ENCODE peak calls at places on chromosomes 11 and 22, in five cellular contexts. One of them, this sample, is unnamed.

GRCh38 chr11:103349595-103349994 is 240.4 kb downstream of the DYNC2H1 start:
- DNase-seq in fibroblast of mammary gland: no peak
- DNase-seq in mesothelial cell of epicardium: no peak
- DNase-seq in neural crest cell: no peak
- DNase-seq in MM.1S: no peak
- DNase-seq in this sample: no peak

GRCh38 chr11:84022221-84022620 is 736.1 kb upstream of the CCDC90B start:
- DNase-seq in fibroblast of mammary gland: no peak
- DNase-seq in MM.1S: no peak
- DNase-seq in neural crest cell: no peak
- DNase-seq in mesothelial cell of epicardium: no peak
- DNase-seq in this sample: no peak

GRCh38 chr22:47604563-47604962 is 842.1 kb downstream of the TBC1D22A start:
- DNase-seq in fibroblast of mammary gland: no peak
- DNase-seq in MM.1S: no peak
- DNase-seq in neural crest cell: no peak
- DNase-seq in mesothelial cell of epicardium: no peak
- DNase-seq in this sample: no peak

GRCh38 chr11:115360186-115360824 is 143.9 kb downstream of the CADM1 start:
- DNase-seq in neural crest cell: no peak
- DNase-seq in fibroblast of mammary gland: no peak
- DNase-seq in MM.1S: no peak
- DNase-seq in mesothelial cell of epicardium: no peak
- DNase-seq in this sample: no peak

GRCh38 chr11:68840661-68841653 is 759 bp downstream of the CPT1A start:
- DNase-seq in MM.1S: peak
- DNase-seq in mesothelial cell of epicardium: peak
- DNase-seq in fibroblast of mammary gland: peak
- DNase-seq in neural crest cell: no peak
- DNase-seq in this sample: peak

GRCh38 chr11:536841-537621 is at the start of gene LRRC56:
- DNase-seq in mesothelial cell of epicardium: peak
- DNase-seq in fibroblast of mammary gland: peak
- DNase-seq in MM.1S: peak
- DNase-seq in neural crest cell: peak
- DNase-seq in this sample: peak

GRCh38 chr11:104765401-104765800 is 132.9 kb downstream of the CASP12 start:
- DNase-seq in fibroblast of mammary gland: peak
- DNase-seq in MM.1S: no peak
- DNase-seq in mesothelial cell of epicardium: no peak
- DNase-seq in neural crest cell: no peak
- DNase-seq in this sample: no peak

GRCh38 chr11:65502274-65502851 is 3.5 kb downstream of the MALAT1 start:
- DNase-seq in neural crest cell: no peak
- DNase-seq in fibroblast of mammary gland: peak
- DNase-seq in MM.1S: peak
- DNase-seq in mesothelial cell of epicardium: no peak
- DNase-seq in this sample: no peak

GRCh38 chr11:47918882-47919495 is 61.4 kb upstream of the PTPRJ start:
- DNase-seq in mesothelial cell of epicardium: no peak
- DNase-seq in MM.1S: no peak
- DNase-seq in neural crest cell: no peak
- DNase-seq in fibroblast of mammary gland: no peak
- DNase-seq in this sample: no peak

GRCh38 chr11:114079406-114080072 is 20.0 kb downstream of the ZBTB16 start:
- DNase-seq in neural crest cell: no peak
- DNase-seq in mesothelial cell of epicardium: no peak
- DNase-seq in MM.1S: no peak
- DNase-seq in fibroblast of mammary gland: peak
- DNase-seq in this sample: no peak

GRCh38 chr11:128342511-128343133 is 244.7 kb downstream of the ETS1 start:
- DNase-seq in mesothelial cell of epicardium: no peak
- DNase-seq in fibroblast of mammary gland: peak
- DNase-seq in MM.1S: peak
- DNase-seq in neural crest cell: no peak
- DNase-seq in this sample: no peak

GRCh38 chr11:57641011-57641410 is 8.7 kb downstream of the YPEL4 start:
- DNase-seq in fibroblast of mammary gland: peak
- DNase-seq in MM.1S: peak
- DNase-seq in mesothelial cell of epicardium: peak
- DNase-seq in neural crest cell: peak
- DNase-seq in this sample: no peak
- TF ChIP-seq CTCF in fibroblast of mammary gland: peak
- TF ChIP-seq CTCF in MM.1S: peak
- TF ChIP-seq CTCF in mesothelial cell of epicardium: no peak
- TF ChIP-seq CTCF in neural crest cell: peak
- TF ChIP-seq CTCF in this sample: no peak

GRCh38 chr11:8094656-8095055 is 13.6 kb downstream of the TUB start:
- DNase-seq in neural crest cell: no peak
- DNase-seq in mesothelial cell of epicardium: peak
- DNase-seq in MM.1S: no peak
- DNase-seq in fibroblast of mammary gland: no peak
- DNase-seq in this sample: no peak

GRCh38 chr11:8093931-8094575 is 13.0 kb downstream of the TUB start:
- DNase-seq in neural crest cell: no peak
- DNase-seq in MM.1S: no peak
- DNase-seq in fibroblast of mammary gland: no peak
- DNase-seq in mesothelial cell of epicardium: peak
- DNase-seq in this sample: no peak

GRCh38 chr11:8090756-8091155 is 9.7 kb downstream of the TUB start:
- DNase-seq in MM.1S: peak
- DNase-seq in fibroblast of mammary gland: peak
- DNase-seq in neural crest cell: peak
- DNase-seq in mesothelial cell of epicardium: peak
- DNase-seq in this sample: no peak

GRCh38 chr11:8091671-8092070 is 10.7 kb downstream of the TUB start:
- DNase-seq in neural crest cell: no peak
- DNase-seq in MM.1S: no peak
- DNase-seq in mesothelial cell of epicardium: no peak
- DNase-seq in fibroblast of mammary gland: no peak
- DNase-seq in this sample: no peak

DNA sequence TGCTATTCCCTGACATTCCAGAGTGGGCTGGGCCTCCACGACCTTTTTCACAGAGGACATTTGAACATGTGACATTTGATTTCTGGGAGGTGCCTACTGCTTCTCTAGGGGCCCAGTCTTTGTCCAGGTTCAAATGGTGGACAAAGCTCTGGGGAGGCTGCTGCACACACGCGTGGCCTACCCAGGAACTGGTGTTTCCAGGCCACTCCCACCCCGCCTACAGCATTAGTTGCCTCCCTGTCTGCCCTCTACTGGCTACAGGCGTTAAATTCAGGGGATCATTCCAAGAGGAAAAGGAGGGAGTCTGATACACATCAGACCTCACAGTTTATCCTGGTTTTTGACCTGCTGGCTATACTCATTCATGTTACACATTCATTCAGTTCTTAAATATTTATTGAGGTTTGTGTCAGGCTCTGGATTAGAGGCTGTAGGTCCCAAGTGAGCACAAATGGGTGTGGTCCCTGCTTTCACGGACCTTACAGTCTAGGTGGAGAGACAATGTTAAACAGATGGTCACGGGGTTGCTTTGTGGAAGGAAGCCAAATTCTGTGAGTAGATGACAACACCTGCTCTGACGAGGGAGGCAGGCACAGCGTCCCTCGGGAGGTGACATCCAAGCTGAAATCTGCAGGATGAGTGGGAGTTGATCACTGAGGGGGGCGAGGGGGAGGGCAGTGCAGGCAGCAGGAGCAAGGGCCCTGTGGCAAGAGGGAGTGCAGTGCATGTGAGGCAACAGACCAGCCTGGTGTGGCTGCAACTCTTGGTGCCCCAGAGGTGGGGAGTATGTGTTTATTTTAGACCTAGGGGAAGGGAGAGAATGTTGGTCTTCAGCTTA is 11.8 kb downstream of the TUB start:
- DNase-seq in MM.1S: peak
- DNase-seq in mesothelial cell of epicardium: no peak
- DNase-seq in neural crest cell: peak
- DNase-seq in fibroblast of mammary gland: peak
- DNase-seq in this sample: no peak
- TF ChIP-seq CTCF in MM.1S: peak
- TF ChIP-seq CTCF in mesothelial cell of epicardium: peak
- TF ChIP-seq CTCF in neural crest cell: peak
- TF ChIP-seq CTCF in fibroblast of mammary gland: peak
- TF ChIP-seq CTCF in this sample: no peak

DNA sequence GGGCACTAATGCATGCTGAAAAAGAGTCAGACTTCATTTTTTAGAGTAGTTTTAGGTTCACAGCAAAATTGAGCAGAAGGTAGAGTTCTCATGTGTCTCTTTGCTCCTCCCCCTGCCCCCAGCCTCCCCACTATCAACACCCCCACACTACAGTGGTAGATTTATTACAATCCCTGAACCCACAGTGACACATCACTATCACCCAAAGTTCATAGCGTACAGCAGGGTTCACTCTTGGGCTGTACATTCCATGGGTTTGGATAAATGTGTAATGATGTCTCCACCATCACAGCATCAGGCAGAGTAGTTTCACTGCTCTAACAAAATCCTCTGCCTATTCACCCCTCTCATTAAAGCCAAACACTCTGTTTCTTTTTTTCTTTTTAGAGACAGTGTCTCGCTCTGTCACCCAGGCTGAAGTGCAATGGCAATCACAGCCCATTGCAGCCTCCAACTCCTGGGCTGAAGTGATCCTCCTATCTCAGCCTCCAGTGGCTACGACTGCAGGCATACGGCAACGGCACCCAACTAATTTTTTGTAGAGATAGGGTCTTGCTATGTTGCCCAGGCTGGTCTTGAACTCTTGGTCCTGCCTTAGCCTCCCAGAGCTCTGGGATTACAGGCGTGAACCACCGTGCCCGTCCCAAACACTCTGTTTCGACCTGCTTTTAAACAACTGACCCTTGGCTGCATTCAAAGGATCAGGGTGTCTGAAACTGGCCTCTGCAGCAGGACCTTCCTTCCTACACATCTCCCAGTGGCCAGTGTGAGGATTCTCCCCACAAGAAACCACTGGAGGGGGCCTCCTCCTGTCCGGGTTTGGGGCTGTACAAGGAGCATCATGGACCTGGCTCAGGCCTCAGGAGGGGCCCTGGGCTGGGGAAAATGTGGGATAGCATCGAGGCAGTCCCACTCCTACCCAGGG is 4.2 kb downstream of the BEST1 start:
- DNase-seq in MM.1S: no peak
- DNase-seq in fibroblast of mammary gland: peak
- DNase-seq in mesothelial cell of epicardium: no peak
- DNase-seq in neural crest cell: no peak
- DNase-seq in this sample: no peak
- TF ChIP-seq CTCF in MM.1S: no peak
- TF ChIP-seq CTCF in fibroblast of mammary gland: no peak
- TF ChIP-seq CTCF in mesothelial cell of epicardium: no peak
- TF ChIP-seq CTCF in neural crest cell: no peak
- TF ChIP-seq CTCF in this sample: no peak

DNA sequence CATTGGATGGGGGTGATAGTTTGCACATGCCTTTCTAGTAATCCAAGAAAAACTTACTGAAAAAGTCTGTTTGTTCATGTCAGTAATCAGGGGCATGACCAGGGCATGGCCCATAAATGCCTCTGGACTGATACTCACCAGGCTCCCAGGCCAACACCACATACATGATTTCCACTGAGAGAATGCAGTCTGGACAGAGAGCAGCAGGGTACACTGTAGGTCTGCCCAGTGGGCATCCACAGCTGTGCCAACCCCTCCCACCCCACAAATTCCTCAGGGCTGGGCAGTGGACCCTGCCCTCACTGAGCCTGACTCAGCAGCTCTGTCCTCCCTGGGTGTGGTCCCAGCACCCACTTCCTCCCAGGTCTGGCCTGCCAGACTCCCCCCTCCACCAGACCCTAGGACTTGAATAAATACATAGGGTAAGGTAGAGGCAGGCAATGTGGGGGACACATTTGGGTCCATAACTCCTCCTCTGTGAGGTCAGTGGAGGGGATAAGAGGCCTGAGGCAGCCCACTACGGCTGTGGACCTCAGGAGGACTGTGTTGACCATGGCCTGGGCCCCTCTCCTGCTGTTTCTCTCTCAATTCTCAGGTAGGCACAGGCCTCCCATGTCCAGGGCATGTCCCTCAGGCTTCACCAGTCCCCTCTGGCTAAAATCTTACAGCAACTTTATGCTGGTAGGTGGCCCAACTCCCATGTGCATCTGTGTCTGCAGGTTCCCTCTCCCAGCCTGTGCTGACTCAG is 92.2 kb upstream of the TOP3B start:
- DNase-seq in mesothelial cell of epicardium: no peak
- DNase-seq in neural crest cell: no peak
- DNase-seq in MM.1S: no peak
- DNase-seq in fibroblast of mammary gland: no peak
- DNase-seq in this sample: no peak
- TF ChIP-seq CTCF in mesothelial cell of epicardium: no peak
- TF ChIP-seq CTCF in neural crest cell: no peak
- TF ChIP-seq CTCF in MM.1S: no peak
- TF ChIP-seq CTCF in fibroblast of mammary gland: no peak
- TF ChIP-seq CTCF in this sample: no peak

GRCh38 chr22:45400046-45400445 is 13.4 kb downstream of the SMC1B start:
- DNase-seq in MM.1S: no peak
- DNase-seq in mesothelial cell of epicardium: no peak
- DNase-seq in neural crest cell: no peak
- DNase-seq in fibroblast of mammary gland: no peak
- DNase-seq in this sample: no peak

GRCh38 chr22:45402466-45402865 is 10.9 kb downstream of the SMC1B start:
- DNase-seq in MM.1S: no peak
- DNase-seq in neural crest cell: no peak
- DNase-seq in mesothelial cell of epicardium: no peak
- DNase-seq in fibroblast of mammary gland: no peak
- DNase-seq in this sample: no peak

GRCh38 chr22:45398214-45398613 is 15.2 kb downstream of the SMC1B start:
- DNase-seq in neural crest cell: no peak
- DNase-seq in fibroblast of mammary gland: no peak
- DNase-seq in mesothelial cell of epicardium: no peak
- DNase-seq in MM.1S: no peak
- DNase-seq in this sample: no peak

DNA sequence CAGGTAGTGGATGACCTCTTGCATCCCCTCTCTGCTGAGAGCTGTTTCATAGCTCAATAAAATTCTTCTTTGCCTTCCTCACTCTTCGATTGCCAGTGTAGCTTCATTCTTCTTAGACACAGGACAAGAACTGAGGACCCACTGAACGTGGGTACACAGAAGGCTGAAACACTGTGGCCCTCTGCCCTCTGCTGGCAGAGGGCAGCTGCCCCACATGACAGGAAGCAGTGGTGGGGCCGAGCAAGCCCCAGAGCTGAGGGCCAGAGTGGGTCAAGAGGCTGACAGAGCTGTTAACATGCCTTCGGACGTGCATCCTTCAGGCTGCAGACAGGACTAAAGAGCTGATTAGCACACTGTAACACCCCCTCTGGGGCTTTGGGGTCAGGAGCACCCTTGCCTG is 15.6 kb downstream of the SMC1B start:
- DNase-seq in fibroblast of mammary gland: no peak
- DNase-seq in neural crest cell: no peak
- DNase-seq in MM.1S: peak
- DNase-seq in mesothelial cell of epicardium: no peak
- DNase-seq in this sample: no peak
- TF ChIP-seq CTCF in fibroblast of mammary gland: no peak
- TF ChIP-seq CTCF in neural crest cell: no peak
- TF ChIP-seq CTCF in MM.1S: peak
- TF ChIP-seq CTCF in mesothelial cell of epicardium: no peak
- TF ChIP-seq CTCF in this sample: no peak

GRCh38 chr11:16000065-16000464 is 356.3 kb downstream of the SOX6 start:
- DNase-seq in MM.1S: no peak
- DNase-seq in fibroblast of mammary gland: peak
- DNase-seq in neural crest cell: no peak
- DNase-seq in mesothelial cell of epicardium: no peak
- DNase-seq in this sample: no peak
- TF ChIP-seq CTCF in MM.1S: no peak
- TF ChIP-seq CTCF in fibroblast of mammary gland: no peak
- TF ChIP-seq CTCF in neural crest cell: no peak
- TF ChIP-seq CTCF in mesothelial cell of epicardium: no peak
- TF ChIP-seq CTCF in this sample: no peak